ENCODE peak calls at places on chromosomes 13 and 19, in eight cellular contexts. One of them, this sample, is unnamed.

GRCh38 chr19:34128558-34129250 is 43.6 kb upstream of the LSM14A start:
- DNase-seq in lower leg skin: no peak
- DNase-seq in adrenal gland: no peak
- DNase-seq in spleen: no peak
- DNase-seq in esophagus muscularis mucosa: no peak
- DNase-seq in HepG2: no peak
- DNase-seq in uterus: no peak
- DNase-seq in tibial nerve: no peak
- DNase-seq in this sample: no peak

GRCh38 chr13:93045836-93046235 is 180.8 kb upstream of the GPC6 start:
- DNase-seq in lower leg skin: no peak
- DNase-seq in adrenal gland: no peak
- DNase-seq in spleen: no peak
- DNase-seq in esophagus muscularis mucosa: no peak
- DNase-seq in HepG2: no peak
- DNase-seq in uterus: no peak
- DNase-seq in tibial nerve: no peak
- DNase-seq in this sample: no peak

GRCh38 chr13:66040506-66040905 is 1189.6 kb downstream of the PCDH9 start:
- DNase-seq in lower leg skin: no peak
- DNase-seq in adrenal gland: no peak
- DNase-seq in spleen: no peak
- DNase-seq in esophagus muscularis mucosa: no peak
- DNase-seq in HepG2: no peak
- DNase-seq in uterus: no peak
- DNase-seq in tibial nerve: no peak
- DNase-seq in this sample: no peak

GRCh38 chr19:5865772-5866171 is 4.6 kb downstream of the FUT5 start:
- DNase-seq in lower leg skin: no peak
- DNase-seq in adrenal gland: no peak
- DNase-seq in spleen: no peak
- DNase-seq in esophagus muscularis mucosa: no peak
- DNase-seq in HepG2: no peak
- DNase-seq in uterus: no peak
- DNase-seq in tibial nerve: no peak
- DNase-seq in this sample: no peak

GRCh38 chr19:2613507-2614295 is 88.8 kb downstream of the GNG7 start:
- DNase-seq in lower leg skin: no peak
- DNase-seq in adrenal gland: no peak
- DNase-seq in spleen: peak; percentile 91
- DNase-seq in esophagus muscularis mucosa: no peak
- DNase-seq in HepG2: no peak
- DNase-seq in uterus: no peak
- DNase-seq in tibial nerve: no peak
- DNase-seq in this sample: no peak

GRCh38 chr13:47027797-47028437 is 131.1 kb upstream of the HTR2A start:
- DNase-seq in lower leg skin: no peak
- DNase-seq in adrenal gland: no peak
- DNase-seq in spleen: no peak
- DNase-seq in esophagus muscularis mucosa: no peak
- DNase-seq in HepG2: no peak
- DNase-seq in uterus: no peak
- DNase-seq in tibial nerve: no peak
- DNase-seq in this sample: no peak

GRCh38 chr19:4678881-4679379 is 8.8 kb upstream of the MYDGF start:
- DNase-seq in lower leg skin: no peak
- DNase-seq in adrenal gland: peak; percentile 88
- DNase-seq in spleen: no peak
- DNase-seq in esophagus muscularis mucosa: no peak
- DNase-seq in HepG2: no peak
- DNase-seq in uterus: peak; percentile 47
- DNase-seq in tibial nerve: no peak
- DNase-seq in this sample: no peak

GRCh38 chr19:48560095-48560530 is 8.1 kb downstream of the SULT2B1 start:
- DNase-seq in lower leg skin: no peak
- DNase-seq in adrenal gland: no peak
- DNase-seq in spleen: no peak
- DNase-seq in esophagus muscularis mucosa: no peak
- DNase-seq in HepG2: peak; percentile 43
- DNase-seq in uterus: no peak
- DNase-seq in tibial nerve: no peak
- DNase-seq in this sample: no peak

GRCh38 chr19:11624064-11624463 is 26.8 kb downstream of the ZNF627 start:
- DNase-seq in lower leg skin: no peak
- DNase-seq in adrenal gland: no peak
- DNase-seq in spleen: no peak
- DNase-seq in esophagus muscularis mucosa: no peak
- DNase-seq in HepG2: peak; percentile 45
- DNase-seq in uterus: no peak
- DNase-seq in tibial nerve: no peak
- DNase-seq in this sample: no peak

GRCh38 chr19:7916137-7916907 is 1.7 kb downstream of the TGFBR3L start:
- DNase-seq in lower leg skin: no peak
- DNase-seq in adrenal gland: peak; percentile 62
- DNase-seq in spleen: peak; percentile 89
- DNase-seq in esophagus muscularis mucosa: no peak
- DNase-seq in HepG2: no peak
- DNase-seq in uterus: no peak
- DNase-seq in tibial nerve: no peak
- DNase-seq in this sample: no peak

GRCh38 chr19:38317104-38317612 is 1.4 kb upstream of the YIF1B start:
- DNase-seq in lower leg skin: no peak
- DNase-seq in adrenal gland: no peak
- DNase-seq in spleen: peak; percentile 82
- DNase-seq in esophagus muscularis mucosa: no peak
- DNase-seq in HepG2: no peak
- DNase-seq in uterus: no peak
- DNase-seq in tibial nerve: no peak
- DNase-seq in this sample: no peak
- TF ChIP-seq POLR2A in lower leg skin: no peak
- TF ChIP-seq POLR2A in adrenal gland: no peak
- TF ChIP-seq POLR2A in spleen: no peak
- TF ChIP-seq POLR2A in esophagus muscularis mucosa: no peak
- TF ChIP-seq POLR2A in HepG2: no peak
- TF ChIP-seq POLR2A in uterus: no peak
- TF ChIP-seq POLR2A in tibial nerve: no peak
- TF ChIP-seq POLR2A in this sample: no peak

GRCh38 chr19:13282486-13283065 is 132.4 kb downstream of the IER2 start:
- DNase-seq in lower leg skin: no peak
- DNase-seq in adrenal gland: no peak
- DNase-seq in spleen: no peak
- DNase-seq in esophagus muscularis mucosa: no peak
- DNase-seq in HepG2: no peak
- DNase-seq in uterus: no peak
- DNase-seq in tibial nerve: no peak
- DNase-seq in this sample: no peak

GRCh38 chr19:13283871-13284270 is 133.7 kb downstream of the IER2 start:
- DNase-seq in lower leg skin: no peak
- DNase-seq in adrenal gland: no peak
- DNase-seq in spleen: no peak
- DNase-seq in esophagus muscularis mucosa: no peak
- DNase-seq in HepG2: no peak
- DNase-seq in uterus: no peak
- DNase-seq in tibial nerve: no peak
- DNase-seq in this sample: no peak

GRCh38 chr19:13286195-13286985 is 136.2 kb downstream of the IER2 start:
- DNase-seq in lower leg skin: no peak
- DNase-seq in adrenal gland: no peak
- DNase-seq in spleen: no peak
- DNase-seq in esophagus muscularis mucosa: no peak
- DNase-seq in HepG2: no peak
- DNase-seq in uterus: no peak
- DNase-seq in tibial nerve: no peak
- DNase-seq in this sample: no peak

GRCh38 chr19:13281567-13282291 is 131.5 kb downstream of the IER2 start:
- DNase-seq in lower leg skin: no peak
- DNase-seq in adrenal gland: no peak
- DNase-seq in spleen: no peak
- DNase-seq in esophagus muscularis mucosa: no peak
- DNase-seq in HepG2: no peak
- DNase-seq in uterus: no peak
- DNase-seq in tibial nerve: no peak
- DNase-seq in this sample: no peak

GRCh38 chr19:13284929-13285928 is 135.0 kb downstream of the IER2 start:
- DNase-seq in lower leg skin: no peak
- DNase-seq in adrenal gland: no peak
- DNase-seq in spleen: no peak
- DNase-seq in esophagus muscularis mucosa: no peak
- DNase-seq in HepG2: no peak
- DNase-seq in uterus: no peak
- DNase-seq in tibial nerve: no peak
- DNase-seq in this sample: no peak
- TF ChIP-seq CTCF in lower leg skin: no peak
- TF ChIP-seq CTCF in adrenal gland: no peak
- TF ChIP-seq CTCF in spleen: no peak
- TF ChIP-seq CTCF in esophagus muscularis mucosa: no peak
- TF ChIP-seq CTCF in HepG2: no peak
- TF ChIP-seq CTCF in uterus: no peak
- TF ChIP-seq CTCF in tibial nerve: no peak
- TF ChIP-seq CTCF in this sample: no peak

GRCh38 chr13:20623000-20623399 is 56.0 kb downstream of the IFT88 start:
- DNase-seq in lower leg skin: no peak
- DNase-seq in adrenal gland: no peak
- DNase-seq in spleen: no peak
- DNase-seq in esophagus muscularis mucosa: no peak
- DNase-seq in HepG2: no peak
- DNase-seq in uterus: no peak
- DNase-seq in tibial nerve: no peak
- DNase-seq in this sample: no peak
- TF ChIP-seq POLR2A in lower leg skin: no peak
- TF ChIP-seq POLR2A in adrenal gland: no peak
- TF ChIP-seq POLR2A in spleen: no peak
- TF ChIP-seq POLR2A in esophagus muscularis mucosa: no peak
- TF ChIP-seq POLR2A in HepG2: no peak
- TF ChIP-seq POLR2A in uterus: no peak
- TF ChIP-seq POLR2A in tibial nerve: no peak
- TF ChIP-seq POLR2A in this sample: no peak

DNA sequence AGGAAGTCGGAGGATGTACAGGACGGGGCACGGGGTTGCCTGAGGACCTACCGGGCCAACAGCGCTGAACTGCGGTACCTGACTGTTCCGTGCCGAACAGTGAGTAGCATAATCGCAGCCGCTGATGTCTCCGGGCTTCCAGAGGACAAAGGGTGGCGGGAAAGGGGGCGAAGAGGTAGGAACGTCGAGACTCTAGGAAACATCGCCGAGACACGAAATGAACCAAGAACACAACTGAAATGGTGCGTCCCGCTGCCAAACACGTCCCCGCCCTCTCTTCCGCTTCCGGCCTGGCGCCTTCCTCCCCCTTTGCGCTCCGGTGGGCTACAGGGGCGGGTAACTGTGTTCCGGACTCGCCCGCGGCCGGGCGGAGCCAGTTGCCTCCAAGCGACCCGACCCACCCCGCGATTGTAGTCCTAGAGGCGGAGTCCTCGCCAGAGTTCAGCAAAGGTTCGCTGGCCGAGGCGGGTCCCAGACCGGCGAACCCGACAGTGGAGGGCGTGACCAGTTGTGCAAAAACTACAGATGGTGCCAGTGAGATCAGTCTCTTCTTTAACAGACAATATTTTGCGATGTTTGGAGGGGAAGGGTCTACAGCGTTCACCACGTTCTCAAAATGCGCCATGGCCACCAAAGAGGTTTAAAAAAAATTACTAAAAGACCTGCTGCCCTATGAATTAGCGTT is at the start of gene MRPS31:
- DNase-seq in lower leg skin: peak; percentile 94
- DNase-seq in adrenal gland: peak; percentile 98
- DNase-seq in spleen: peak; percentile 99
- DNase-seq in esophagus muscularis mucosa: peak; percentile 99
- DNase-seq in HepG2: peak; percentile 92
- DNase-seq in uterus: peak; percentile 94
- DNase-seq in tibial nerve: peak; percentile 87
- DNase-seq in this sample: peak; percentile 85
- TF ChIP-seq CTCF in lower leg skin: peak; percentile 33
- TF ChIP-seq CTCF in adrenal gland: no peak
- TF ChIP-seq CTCF in spleen: peak; percentile 15
- TF ChIP-seq CTCF in esophagus muscularis mucosa: no peak
- TF ChIP-seq CTCF in HepG2: peak; percentile 44
- TF ChIP-seq CTCF in uterus: no peak
- TF ChIP-seq CTCF in tibial nerve: no peak
- TF ChIP-seq CTCF in this sample: peak; percentile 14

GRCh38 chr19:10557603-10558197 is 8.1 kb downstream of the KRI1 start:
- DNase-seq in lower leg skin: no peak
- DNase-seq in adrenal gland: no peak
- DNase-seq in spleen: no peak
- DNase-seq in esophagus muscularis mucosa: no peak
- DNase-seq in HepG2: no peak
- DNase-seq in uterus: no peak
- DNase-seq in tibial nerve: no peak
- DNase-seq in this sample: no peak
- TF ChIP-seq POLR2A in lower leg skin: no peak
- TF ChIP-seq POLR2A in adrenal gland: no peak
- TF ChIP-seq POLR2A in spleen: no peak
- TF ChIP-seq POLR2A in esophagus muscularis mucosa: no peak
- TF ChIP-seq POLR2A in HepG2: no peak
- TF ChIP-seq POLR2A in uterus: no peak
- TF ChIP-seq POLR2A in tibial nerve: no peak
- TF ChIP-seq POLR2A in this sample: no peak

GRCh38 chr13:112510987-112511715 is 76.8 kb downstream of the TUBGCP3 start:
- DNase-seq in lower leg skin: no peak
- DNase-seq in adrenal gland: no peak
- DNase-seq in spleen: no peak
- DNase-seq in esophagus muscularis mucosa: no peak
- DNase-seq in HepG2: no peak
- DNase-seq in uterus: no peak
- DNase-seq in tibial nerve: no peak
- DNase-seq in this sample: no peak

GRCh38 chr13:112509190-112509589 is 78.8 kb downstream of the TUBGCP3 start:
- DNase-seq in lower leg skin: no peak
- DNase-seq in adrenal gland: no peak
- DNase-seq in spleen: no peak
- DNase-seq in esophagus muscularis mucosa: no peak
- DNase-seq in HepG2: no peak
- DNase-seq in uterus: no peak
- DNase-seq in tibial nerve: no peak
- DNase-seq in this sample: no peak

GRCh38 chr13:112510002-112510780 is 77.8 kb downstream of the TUBGCP3 start:
- DNase-seq in lower leg skin: no peak
- DNase-seq in adrenal gland: peak; percentile 60
- DNase-seq in spleen: no peak
- DNase-seq in esophagus muscularis mucosa: no peak
- DNase-seq in HepG2: peak; percentile 52
- DNase-seq in uterus: no peak
- DNase-seq in tibial nerve: no peak
- DNase-seq in this sample: peak; percentile 15

GRCh38 chr13:112516218-112516617 is 71.7 kb downstream of the TUBGCP3 start:
- DNase-seq in lower leg skin: no peak
- DNase-seq in adrenal gland: no peak
- DNase-seq in spleen: no peak
- DNase-seq in esophagus muscularis mucosa: peak; percentile 72
- DNase-seq in HepG2: no peak
- DNase-seq in uterus: no peak
- DNase-seq in tibial nerve: no peak
- DNase-seq in this sample: no peak

GRCh38 chr13:112513761-112514160 is 74.2 kb downstream of the TUBGCP3 start:
- DNase-seq in lower leg skin: no peak
- DNase-seq in adrenal gland: no peak
- DNase-seq in spleen: no peak
- DNase-seq in esophagus muscularis mucosa: no peak
- DNase-seq in HepG2: no peak
- DNase-seq in uterus: no peak
- DNase-seq in tibial nerve: no peak
- DNase-seq in this sample: no peak
- TF ChIP-seq CTCF in lower leg skin: no peak
- TF ChIP-seq CTCF in adrenal gland: no peak
- TF ChIP-seq CTCF in spleen: no peak
- TF ChIP-seq CTCF in esophagus muscularis mucosa: no peak
- TF ChIP-seq CTCF in HepG2: no peak
- TF ChIP-seq CTCF in uterus: no peak
- TF ChIP-seq CTCF in tibial nerve: no peak
- TF ChIP-seq CTCF in this sample: no peak